ENCODE peak calls at places on chromosome 9, in seven cellular contexts. T, E, W, L, R, I and O are unnamed samples.

GRCh38 chr9:96500696-96501660 is 51.0 kb downstream of the HABP4 start:
- DNase-seq in T (peak; percentile 82), E (peak; percentile 21), W (no peak), L (peak; percentile 27), R (no peak), I (no peak), O (peak; percentile 83)

GRCh38 chr9:22514866-22515265 is 68.2 kb downstream of the DMRTA1 start:
- DNase-seq in T (no peak), E (peak; percentile 30), W (no peak), L (no peak), R (no peak), I (no peak), O (no peak)

GRCh38 chr9:82021198-82021597 is 32.6 kb downstream of the SPATA31D1 start:
- DNase-seq in T (peak; percentile 98), E (peak; percentile 95), W (no peak), L (peak; percentile 88), R (no peak), I (peak; percentile 4), O (peak; percentile 100)

GRCh38 chr9:97526895-97527575 is 25.6 kb downstream of the TMOD1 start:
- DNase-seq in T (no peak), E (no peak), W (no peak), L (no peak), R (no peak), I (no peak), O (no peak)

GRCh38 chr9:121434946-121435345 is 64.7 kb downstream of the GGTA1 start:
- DNase-seq in T (peak; percentile 86), E (no peak), W (no peak), L (peak; percentile 64), R (no peak), I (no peak), O (peak; percentile 78)

GRCh38 chr9:133490865-133491655 is 12.2 kb upstream of the SLC2A6 start:
- DNase-seq in T (no peak), E (no peak), W (no peak), L (no peak), R (no peak), I (no peak), O (no peak)

GRCh38 chr9:124218438-124219289 is 39.1 kb upstream of the NEK6 start:
- DNase-seq in T (peak; percentile 66), E (peak; percentile 60), W (no peak), L (peak; percentile 53), R (no peak), I (peak; percentile 37), O (peak; percentile 35)

GRCh38 chr9:71896762-71897161 is 14.2 kb downstream of the ABHD17B start:
- DNase-seq in T (no peak), E (no peak), W (no peak), L (no peak), R (no peak), I (no peak), O (no peak)

GRCh38 chr9:33263131-33263935 is 1.2 kb downstream of the BAG1 start:
- DNase-seq in T (peak; percentile 41), E (peak; percentile 15), W (no peak), L (peak; percentile 7), R (no peak), I (peak; percentile 8), O (peak; percentile 10)

GRCh38 chr9:36659500-36659899 is 86.8 kb downstream of the MELK start:
- DNase-seq in T (peak; percentile 17), E (no peak), W (no peak), L (no peak), R (no peak), I (no peak), O (no peak)

GRCh38 chr9:23826120-23826629 is at the start of gene ELAVL2:
- DNase-seq in T (peak; percentile 75), E (no peak), W (no peak), L (peak; percentile 35), R (peak; percentile 98), I (peak; percentile 93), O (peak; percentile 95)

GRCh38 chr9:81535542-81536241 is 153.7 kb downstream of the TLE1 start:
- DNase-seq in T (peak; percentile 95), E (peak; percentile 20), W (no peak), L (peak; percentile 73), R (no peak), I (no peak), O (peak; percentile 80)

GRCh38 chr9:116817762-116818161 is 130.7 kb downstream of the TRIM32 start:
- DNase-seq in T (no peak), E (no peak), W (no peak), L (no peak), R (no peak), I (no peak), O (no peak)

GRCh38 chr9:29063031-29063430 is 1489.8 kb upstream of the C9orf72 start:
- DNase-seq in T (no peak), E (no peak), W (no peak), L (no peak), R (no peak), I (no peak), O (no peak)